ENCODE peak calls at places on chromosomes 2 and 18, in six cellular contexts. U, M, X, P, Y and W are unnamed samples.

GRCh38 chr2:105873281-105873680 is 128.6 kb downstream of the NCK2 start:
- DNase-seq in U (no peak), M (no peak), X (peak), P (no peak), Y (no peak), W (no peak)

GRCh38 chr2:85878719-85879390 is 9.9 kb downstream of the ST3GAL5 start:
- DNase-seq in U (no peak), M (no peak), X (no peak), P (no peak), Y (no peak), W (no peak)

GRCh38 chr18:8616026-8616401 is 6.8 kb downstream of the RAB12 start:
- DNase-seq in U (no peak), M (no peak), X (no peak), P (no peak), Y (no peak), W (no peak)

GRCh38 chr2:152555048-152555447 is 162.2 kb downstream of the PRPF40A start:
- DNase-seq in U (peak), M (no peak), X (peak), P (no peak), Y (no peak), W (no peak)

GRCh38 chr2:169636440-169637097 is 52.4 kb downstream of the PPIG start:
- DNase-seq in U (no peak), M (no peak), X (no peak), P (no peak), Y (no peak), W (no peak)

GRCh38 chr2:221492606-221493005 is 79.5 kb downstream of the EPHA4 start:
- DNase-seq in U (no peak), M (no peak), X (no peak), P (no peak), Y (peak), W (no peak)

GRCh38 chr2:226137201-226137811 is 662.3 kb downstream of the IRS1 start:
- DNase-seq in U (peak), M (no peak), X (peak), P (no peak), Y (peak), W (no peak)

GRCh38 chr2:147502895-147503294 is 341.9 kb upstream of the ACVR2A start:
- DNase-seq in U (no peak), M (no peak), X (no peak), P (no peak), Y (no peak), W (no peak)

GRCh38 chr2:163601377-163601776 is 134.4 kb downstream of the FIGN start:
- DNase-seq in U (no peak), M (no peak), X (no peak), P (no peak), Y (peak), W (no peak)

GRCh38 chr2:170276056-170276455 is 98.1 kb downstream of the MYO3B start:
- DNase-seq in U (no peak), M (no peak), X (no peak), P (no peak), Y (no peak), W (no peak)

GRCh38 chr2:71679481-71679880 is 226.1 kb downstream of the DYSF start:
- DNase-seq in U (no peak), M (no peak), X (no peak), P (no peak), Y (no peak), W (no peak)

GRCh38 chr2:183081908-183082307 is 3.4 kb downstream of the DUSP19 start:
- DNase-seq in U (no peak), M (no peak), X (no peak), P (no peak), Y (peak), W (no peak)

GRCh38 chr2:229780856-229781773 is 66.8 kb upstream of the DNER start:
- DNase-seq in U (peak), M (no peak), X (peak), P (no peak), Y (peak), W (no peak)

GRCh38 chr2:85766214-85766613 is 12.4 kb downstream of the ATOH8 start:
- DNase-seq in U (no peak), M (no peak), X (no peak), P (no peak), Y (no peak), W (no peak)

GRCh38 chr2:160694631-160695030 is 201.0 kb upstream of the RBMS1 start:
- DNase-seq in U (no peak), M (no peak), X (no peak), P (no peak), Y (peak), W (no peak)

GRCh38 chr2:240877460-240878340 is 9.1 kb downstream of the AGXT start:
- DNase-seq in U (no peak), M (no peak), X (no peak), P (no peak), Y (no peak), W (no peak)

GRCh38 chr2:109324859-109325258 is 195.9 kb downstream of the SH3RF3 start:
- DNase-seq in U (no peak), M (no peak), X (peak), P (peak), Y (peak), W (no peak)

GRCh38 chr2:21754164-21754788 is 630.5 kb downstream of the TDRD15 start:
- DNase-seq in U (no peak), M (no peak), X (no peak), P (no peak), Y (no peak), W (no peak)

GRCh38 chr2:101252408-101253012 is at the start of gene CNOT11:
- DNase-seq in U (peak), M (peak), X (peak), P (peak), Y (peak), W (peak)

GRCh38 chr2:101253713-101254085 is 1.0 kb downstream of the CNOT11 start:
- DNase-seq in U (no peak), M (no peak), X (peak), P (no peak), Y (peak), W (no peak)

GRCh38 chr2:101255501-101255900 is 2.8 kb downstream of the CNOT11 start:
- DNase-seq in U (no peak), M (no peak), X (peak), P (no peak), Y (peak), W (no peak)

GRCh38 chr2:101251844-101252407 is 760 bp upstream of the CNOT11 start:
- DNase-seq in U (peak), M (no peak), X (peak), P (no peak), Y (no peak), W (no peak)

GRCh38 chr2:101253013-101253712 is 477 bp downstream of the CNOT11 start:
- DNase-seq in U (peak), M (no peak), X (peak), P (peak), Y (peak), W (peak)
- TF ChIP-seq POLR2A in U (peak), M (no peak), X (no peak), P (peak), Y (no peak), W (no peak)

GRCh38 chr2:74831693-74832530 is 2.0 kb upstream of the HK2 start:
- DNase-seq in U (peak), M (no peak), X (peak), P (no peak), Y (peak), W (no peak)

GRCh38 chr2:74834806-74835755 is 1.2 kb downstream of the HK2 start:
- DNase-seq in U (no peak), M (no peak), X (peak), P (no peak), Y (peak), W (no peak)

GRCh38 chr2:74836675-74837401 is 2.9 kb downstream of the HK2 start:
- DNase-seq in U (no peak), M (no peak), X (no peak), P (no peak), Y (no peak), W (no peak)

GRCh38 chr2:74835831-74836674 is 2.1 kb downstream of the HK2 start:
- DNase-seq in U (peak), M (no peak), X (peak), P (no peak), Y (peak), W (no peak)

DNA sequence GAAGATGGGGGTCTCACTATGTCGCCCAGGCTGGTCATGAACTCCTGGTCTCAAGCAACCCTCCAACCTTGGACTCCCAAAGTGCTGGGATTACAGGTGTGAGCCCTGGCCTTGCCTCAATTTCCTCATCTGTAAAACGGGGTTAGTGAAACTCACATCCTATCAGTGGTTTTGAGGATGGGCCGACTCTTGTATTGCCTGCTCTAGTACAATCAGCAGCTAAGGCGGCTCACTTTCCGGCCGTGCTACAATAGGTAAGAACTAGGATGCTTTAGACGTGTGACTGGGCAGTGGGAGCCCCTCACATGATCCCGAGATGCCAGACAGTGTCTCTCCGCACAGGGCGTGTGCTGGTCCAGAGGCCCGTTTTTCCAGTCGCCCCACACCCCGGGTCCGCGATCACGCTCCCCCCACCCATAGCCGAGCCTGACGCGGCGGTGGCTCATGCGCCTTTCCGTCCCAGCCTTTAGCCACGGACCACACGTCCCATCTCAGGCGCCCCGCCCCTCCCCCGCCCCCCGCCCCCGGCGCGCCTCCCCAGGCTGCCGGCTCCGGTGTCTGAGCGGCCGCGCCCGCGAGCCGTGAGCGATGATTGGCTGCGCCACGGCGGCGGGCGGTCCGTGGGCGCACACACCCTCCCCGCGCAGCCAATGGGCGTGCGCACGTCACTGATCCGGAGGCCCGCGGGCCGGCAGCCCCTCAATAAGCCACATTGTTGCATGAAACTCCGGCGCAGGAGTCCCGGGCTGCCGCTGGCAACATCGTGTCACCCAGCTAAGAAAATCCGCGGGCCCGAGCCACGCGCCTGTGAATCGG is at the start of gene HK2:
- DNase-seq in U (peak), M (peak), X (peak), P (peak), Y (peak), W (no peak)
- TF ChIP-seq POLR2A in U (no peak), M (peak), X (peak), P (peak), Y (peak), W (peak)

DNA sequence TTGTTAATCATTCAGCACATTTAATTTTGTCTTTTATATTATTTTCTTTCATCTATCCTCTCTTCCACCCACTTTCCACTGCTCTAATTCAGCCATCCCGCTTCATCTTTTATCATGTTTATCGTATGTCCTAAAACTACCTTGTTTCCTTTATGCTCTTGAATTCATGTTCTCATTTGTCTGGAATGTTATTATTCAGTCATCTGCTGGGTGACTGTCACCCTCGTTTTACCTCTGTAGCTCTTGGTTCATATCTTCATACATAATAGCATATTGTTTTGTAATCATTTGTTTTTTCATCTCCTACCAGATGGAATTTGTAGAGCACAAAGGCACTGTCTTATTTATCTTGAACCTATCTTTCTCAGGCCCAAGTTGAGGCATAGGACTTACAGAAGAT is 37.0 kb downstream of the SMCHD1 start:
- DNase-seq in U (no peak), M (no peak), X (no peak), P (no peak), Y (no peak), W (no peak)
- TF ChIP-seq POLR2A in U (no peak), M (no peak), X (no peak), P (no peak), Y (no peak), W (no peak)

GRCh38 chr2:242020196-242021004 is 150.9 kb downstream of the RTP5 start:
- DNase-seq in U (peak), M (no peak), X (peak), P (no peak), Y (no peak), W (no peak)

GRCh38 chr2:242027676-242028450 is 158.3 kb downstream of the RTP5 start:
- DNase-seq in U (no peak), M (no peak), X (no peak), P (no peak), Y (no peak), W (peak)

GRCh38 chr2:242024751-242025355 is 155.3 kb downstream of the RTP5 start:
- DNase-seq in U (no peak), M (no peak), X (no peak), P (no peak), Y (no peak), W (no peak)

GRCh38 chr2:242019344-242019743 is 149.8 kb downstream of the RTP5 start:
- DNase-seq in U (no peak), M (no peak), X (no peak), P (no peak), Y (no peak), W (no peak)

GRCh38 chr2:242022550-242023290 is 153.2 kb downstream of the RTP5 start:
- DNase-seq in U (no peak), M (no peak), X (peak), P (no peak), Y (no peak), W (no peak)
- TF ChIP-seq POLR2A in U (no peak), M (no peak), X (no peak), P (no peak), Y (no peak), W (no peak)

GRCh38 chr2:46914578-46915230 is 902 bp downstream of the MCFD2 start:
- DNase-seq in U (no peak), M (no peak), X (peak), P (no peak), Y (no peak), W (no peak)

GRCh38 chr2:46909771-46910419 is 5.7 kb downstream of the MCFD2 start:
- DNase-seq in U (peak), M (no peak), X (peak), P (peak), Y (peak), W (no peak)

GRCh38 chr2:46915281-46915810 is at the start of gene MCFD2:
- DNase-seq in U (no peak), M (peak), X (no peak), P (peak), Y (no peak), W (no peak)

GRCh38 chr2:46915811-46916630 is 415 bp upstream of the MCFD2 start:
- DNase-seq in U (peak), M (peak), X (peak), P (peak), Y (peak), W (no peak)

GRCh38 chr2:46913471-46914381 is 1.9 kb downstream of the MCFD2 start:
- DNase-seq in U (peak), M (no peak), X (peak), P (no peak), Y (peak), W (no peak)
- TF ChIP-seq POLR2A in U (no peak), M (no peak), X (no peak), P (peak), Y (peak), W (no peak)

DNA sequence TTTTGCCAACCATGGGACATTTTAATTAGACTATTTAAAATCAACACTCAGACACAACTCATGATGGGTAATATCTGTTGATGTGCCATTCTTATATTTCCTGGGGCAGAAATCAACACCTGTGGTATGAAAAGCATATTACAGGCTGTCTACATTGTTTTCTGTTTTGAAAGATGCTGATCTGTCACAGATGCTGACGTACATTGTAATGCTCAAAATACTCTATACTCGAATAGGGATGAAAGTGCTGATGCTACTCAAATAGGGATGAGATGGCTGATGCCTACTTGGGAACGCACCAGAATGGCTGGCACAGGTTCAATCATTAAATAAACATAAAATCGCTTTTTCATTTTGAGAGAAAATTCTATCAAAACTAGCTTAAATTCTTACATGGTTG is 41.2 kb downstream of the TMEFF2 start:
- DNase-seq in U (no peak), M (no peak), X (no peak), P (no peak), Y (no peak), W (no peak)
- TF ChIP-seq POLR2A in U (no peak), M (no peak), X (no peak), P (no peak), Y (no peak), W (no peak)

GRCh38 chr2:200811336-200812121 is at the start of gene BZW1:
- DNase-seq in U (peak), M (peak), X (peak), P (peak), Y (peak), W (peak)

GRCh38 chr2:200810967-200811335 is 759 bp upstream of the BZW1 start:
- DNase-seq in U (no peak), M (no peak), X (no peak), P (no peak), Y (peak), W (peak)

GRCh38 chr2:200812122-200813022 is 662 bp downstream of the BZW1 start:
- DNase-seq in U (peak), M (peak), X (peak), P (peak), Y (peak), W (no peak)

GRCh38 chr2:200814917-200815316 is 3.2 kb downstream of the BZW1 start:
- DNase-seq in U (no peak), M (no peak), X (peak), P (peak), Y (no peak), W (no peak)

GRCh38 chr2:200814276-200814815 is 2.6 kb downstream of the BZW1 start:
- DNase-seq in U (no peak), M (no peak), X (no peak), P (peak), Y (no peak), W (no peak)
- TF ChIP-seq POLR2A in U (no peak), M (no peak), X (no peak), P (peak), Y (no peak), W (no peak)

DNA sequence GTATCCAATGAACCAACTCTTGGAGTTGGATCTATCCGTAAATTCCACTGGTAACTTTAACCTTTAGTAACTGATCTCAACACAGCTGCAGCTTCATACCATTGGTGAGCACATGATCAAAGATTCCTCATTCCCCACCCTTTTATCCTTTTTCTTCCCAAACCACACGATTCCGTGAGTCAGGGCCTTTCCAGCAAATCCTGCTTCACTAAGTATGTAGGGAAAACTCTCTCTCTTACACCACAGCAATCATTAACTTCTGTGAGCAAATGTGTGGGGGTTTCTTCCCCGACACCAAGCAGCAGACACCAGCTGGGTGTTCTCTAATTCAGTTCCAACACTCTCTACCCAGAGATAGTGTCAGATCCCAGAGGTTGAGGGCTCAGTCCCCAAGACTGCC is 23.5 kb downstream of the ELP2 start:
- DNase-seq in U (no peak), M (no peak), X (no peak), P (no peak), Y (peak), W (no peak)
- TF ChIP-seq POLR2A in U (no peak), M (no peak), X (no peak), P (no peak), Y (peak), W (no peak)

GRCh38 chr2:144304127-144304665 is 215.7 kb downstream of the ZEB2 start:
- DNase-seq in U (no peak), M (no peak), X (no peak), P (no peak), Y (no peak), W (no peak)
- TF ChIP-seq POLR2A in U (no peak), M (no peak), X (no peak), P (no peak), Y (no peak), W (no peak)